ENCODE peak calls at places on chromosomes 7 and 10, in six cellular contexts. C is cardiac fibroblast; H is activated CD4-positive, alpha-beta T cell treated with anti-CD3 and anti-CD28 coated beads, Interleukin-2, amount 50 U/mL, for 4 hours; N is iPS-NIHi11; S is upper lobe of left lung; Z is neuronal stem cell. J is an unnamed sample.
A peak's percentile ranks its signal among the peaks of the same experiment; 100 is the strongest.

GRCh38 chr10:48589266-48589665 is 15.6 kb downstream of the ARHGAP22 start:
- DNase-seq in N (no peak), H (no peak), C (peak; percentile 84), Z (no peak), S (no peak), J (no peak)

GRCh38 chr10:91514025-91514424 is 103.9 kb downstream of the HECTD2 start:
- DNase-seq in C (no peak), N (no peak), S (no peak), Z (no peak), H (no peak), J (no peak)

GRCh38 chr10:21336476-21337170 is 188.9 kb downstream of the SKIDA1 start:
- DNase-seq in S (peak; percentile 33), N (peak; percentile 77), Z (peak; percentile 37), H (no peak), C (peak; percentile 97), J (peak; percentile 94)

GRCh38 chr7:155071121-155071651 is 1.1 kb downstream of the HTR5A start:
- DNase-seq in H (no peak), Z (no peak), S (peak; percentile 74), N (no peak), C (no peak), J (no peak)

GRCh38 chr10:86773486-86773885 is 17.1 kb downstream of the BMPR1A start:
- DNase-seq in S (no peak), C (no peak), N (no peak), Z (no peak), H (no peak), J (no peak)

GRCh38 chr10:70348228-70348850 is 34.1 kb downstream of the LRRC20 start:
- DNase-seq in C (peak; percentile 56), Z (no peak), H (no peak), S (no peak), N (peak; percentile 71), J (no peak)

GRCh38 chr7:41185851-41186250 is 517.0 kb downstream of the INHBA start:
- DNase-seq in C (no peak), S (no peak), N (no peak), Z (no peak), H (no peak), J (no peak)

GRCh38 chr10:59957975-59958374 is 51.6 kb upstream of the CCDC6 start:
- DNase-seq in Z (no peak), S (no peak), C (no peak), H (no peak), N (no peak), J (no peak)

GRCh38 chr7:76011437-76011836 is 17.0 kb upstream of the TMEM120A start:
- DNase-seq in H (no peak), N (no peak), S (no peak), Z (no peak), C (peak; percentile 88), J (no peak)

GRCh38 chr7:77940647-77941046 is 142.1 kb downstream of the PHTF2 start:
- DNase-seq in C (peak; percentile 62), H (no peak), Z (peak; percentile 2), S (no peak), N (peak; percentile 16), J (no peak)

GRCh38 chr10:101682172-101682825 is 12.7 kb downstream of the FBXW4 start:
- DNase-seq in Z (no peak), S (no peak), N (no peak), H (no peak), C (no peak), J (no peak)

GRCh38 chr7:133829336-133829897 is 297.7 kb upstream of the LRGUK start:
- DNase-seq in S (no peak), Z (no peak), N (peak; percentile 23), C (no peak), H (no peak), J (peak; percentile 86)

GRCh38 chr10:128035557-128035973 is 90.7 kb downstream of the MKI67 start:
- DNase-seq in N (peak; percentile 81), S (no peak), C (peak; percentile 36), H (peak; percentile 58), Z (peak; percentile 41), J (no peak)

J was measured in kidney epithelial cell.